ENCODE peak calls at places on chromosomes 3 and 15, in six cellular contexts. C, V, N, I, S and W are unnamed samples.
A peak's percentile ranks its signal among the peaks of the same experiment; 100 is the strongest.

GRCh38 chr3:94101860-94102259 is 39.0 kb downstream of the NSUN3 start:
- DNase-seq in C (no peak), V (no peak), N (peak; percentile 15), I (no peak), S (peak; percentile 8), W (no peak)

GRCh38 chr3:113746955-113747718 is at the start of gene ATP6V1A:
- DNase-seq in C (no peak), V (peak; percentile 81), N (no peak), I (peak; percentile 11), S (peak; percentile 51), W (no peak)

GRCh38 chr15:41125063-41125669 is 9.1 kb upstream of the INO80 start:
- DNase-seq in C (no peak), V (peak; percentile 8), N (no peak), I (peak; percentile 60), S (no peak), W (no peak)

GRCh38 chr3:62363275-62363674 is 10.1 kb downstream of the FEZF2 start:
- DNase-seq in C (no peak), V (no peak), N (no peak), I (no peak), S (no peak), W (peak; percentile 28)

GRCh38 chr3:47370887-47371697 is 9.7 kb upstream of the PTPN23 start:
- DNase-seq in C (no peak), V (peak; percentile 42), N (no peak), I (no peak), S (no peak), W (no peak)

GRCh38 chr15:58472821-58473581 is 41.2 kb downstream of the LIPC start:
- DNase-seq in C (peak; percentile 48), V (no peak), N (no peak), I (no peak), S (peak; percentile 59), W (no peak)

GRCh38 chr15:95558131-95558530 is 772.4 kb upstream of the NR2F2 start:
- DNase-seq in C (peak; percentile 22), V (no peak), N (peak; percentile 15), I (no peak), S (peak; percentile 70), W (peak; percentile 7)

GRCh38 chr15:66503780-66504562 is 684 bp downstream of the RPL4 start:
- DNase-seq in C (no peak), V (no peak), N (no peak), I (no peak), S (peak; percentile 24), W (no peak)

GRCh38 chr15:99590913-99591646 is 25.3 kb downstream of the MEF2A start:
- DNase-seq in C (no peak), V (no peak), N (no peak), I (no peak), S (no peak), W (no peak)
- H4K20me1 ChIP-seq in C (peaks cover 79% of the 10 kb centered on the region), V (peaks cover 40% of the 10 kb centered on the region), N (peaks cover 1% of the 10 kb centered on the region), I (peaks cover 4% of the 10 kb centered on the region), S (peaks cover 12% of the 10 kb centered on the region), W (no peaks in the 10 kb centered on the region)

DNA sequence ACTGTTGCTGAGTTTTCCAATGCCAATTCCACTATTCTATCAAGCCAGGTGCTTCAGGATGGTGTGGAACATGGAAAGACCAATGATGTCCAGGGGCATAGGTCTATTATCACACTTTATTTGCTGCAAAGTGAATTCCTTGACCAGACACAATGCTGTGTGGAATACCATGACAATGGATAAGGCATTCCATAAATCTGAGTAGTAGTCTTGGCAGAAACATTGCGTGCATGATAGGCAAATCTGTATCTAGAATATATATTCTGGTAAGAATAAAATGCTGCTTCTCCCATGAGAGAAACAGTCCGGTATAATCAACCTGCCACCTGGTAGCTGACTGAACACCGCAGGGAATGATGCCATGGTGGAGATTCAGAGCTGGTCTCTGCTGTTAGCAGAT is 70.0 kb upstream of the ALDH1A3 start:
- DNase-seq in C (peak; percentile 6), V (no peak), N (no peak), I (no peak), S (no peak), W (no peak)
- TF ChIP-seq CTCF in C (no peak), V (no peak), N (no peak), I (no peak), S (no peak), W (no peak)

DNA sequence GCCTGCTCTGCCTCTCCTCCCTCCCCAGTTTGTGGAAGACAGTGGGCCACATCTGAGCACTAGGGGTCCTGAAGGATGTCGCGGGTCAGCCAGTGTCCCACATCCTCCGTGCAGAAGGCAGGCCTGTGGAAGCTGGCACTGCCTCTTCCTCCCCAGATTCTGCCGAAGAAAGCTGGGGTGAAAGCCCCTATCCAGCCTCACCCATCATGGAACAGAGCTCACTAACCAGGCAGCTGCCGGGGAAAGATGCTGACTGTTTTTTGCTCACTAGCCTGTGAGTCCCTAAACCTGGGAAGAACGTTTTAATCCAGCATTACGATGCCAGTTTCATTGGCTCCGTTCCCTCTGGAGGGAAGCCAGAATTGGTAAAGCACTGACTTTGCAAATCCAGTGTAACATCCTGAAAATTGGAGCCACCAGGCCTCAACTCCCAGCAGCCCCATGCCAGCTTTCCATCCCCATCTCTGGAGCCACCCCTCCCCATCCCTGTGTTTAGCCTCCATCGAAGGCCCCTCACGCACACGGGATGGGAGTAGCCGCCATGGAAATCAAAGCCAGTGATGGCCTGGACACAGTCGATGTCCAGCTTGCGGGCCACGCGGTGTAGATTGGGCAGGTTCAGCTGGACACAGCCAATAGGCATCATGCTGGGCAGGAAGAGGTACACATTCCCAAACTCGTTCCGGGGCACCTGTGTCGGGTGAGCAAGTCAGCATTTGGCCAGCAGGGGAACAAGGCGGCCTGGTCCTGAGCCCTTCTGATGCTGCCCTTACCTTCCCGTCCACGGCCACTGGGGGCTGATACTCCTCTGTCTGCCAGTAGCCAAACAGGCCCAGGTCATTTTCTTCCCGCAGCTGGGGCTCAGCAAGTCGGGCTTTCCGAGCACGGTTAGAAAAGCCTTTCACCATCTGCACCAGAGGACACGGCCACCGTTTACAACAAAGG is 23.5 kb downstream of the TMEM43 start:
- DNase-seq in C (no peak), V (no peak), N (no peak), I (peak; percentile 16), S (no peak), W (no peak)
- H3K27ac ChIP-seq in C (no peak overlapping the region), V (no peak overlapping the region), N (no peak overlapping the region), I (no peak overlapping the region), S (no peak overlapping the region), W (no peak overlapping the region)

DNA sequence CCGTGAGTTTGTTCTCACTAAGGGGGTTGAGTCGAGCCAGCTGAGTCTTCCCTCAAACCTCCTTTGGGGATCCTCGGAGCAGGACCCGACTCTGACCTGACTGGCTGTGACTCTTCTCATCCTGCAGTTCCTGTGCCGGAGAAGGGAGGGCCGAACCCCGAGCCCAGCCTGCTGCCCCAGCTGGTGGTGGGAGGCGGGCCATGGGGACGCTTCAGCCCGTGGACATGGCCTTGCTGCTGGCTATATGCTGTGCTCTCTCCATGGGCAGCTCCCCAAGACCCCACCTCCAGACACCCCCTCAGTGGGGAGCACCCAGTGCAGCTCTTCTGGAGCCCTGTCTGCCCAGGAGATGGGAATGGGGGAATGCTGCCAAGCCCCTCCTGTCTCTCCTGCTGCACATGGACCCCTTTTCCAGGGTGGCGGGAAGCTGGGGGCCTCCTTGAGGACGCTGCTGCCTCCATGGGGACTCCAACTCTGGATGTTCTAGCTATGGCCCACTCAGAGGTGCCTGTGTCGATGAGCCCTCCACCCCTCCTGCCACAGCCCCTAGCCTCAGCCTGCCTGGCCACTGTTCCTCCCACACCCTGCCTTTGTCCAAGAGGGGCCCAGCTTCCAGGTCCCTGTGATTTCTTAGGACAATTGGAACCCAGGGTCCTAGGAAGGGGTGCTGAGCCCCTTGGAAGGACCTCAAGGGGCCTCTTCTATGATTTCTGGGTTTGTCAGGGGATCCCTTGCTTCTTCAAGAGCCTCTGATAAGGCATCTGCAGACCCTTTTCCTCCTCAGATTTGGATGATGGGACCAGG is 12.8 kb downstream of the C15orf39 start:
- DNase-seq in C (no peak), V (no peak), N (no peak), I (no peak), S (no peak), W (no peak)
- H4K20me1 ChIP-seq in C (peaks cover 41% of the 10 kb centered on the region), V (peaks cover 48% of the 10 kb centered on the region), N (peaks cover 2% of the 10 kb centered on the region), I (peaks cover 45% of the 10 kb centered on the region), S (peaks cover 4% of the 10 kb centered on the region), W (peaks cover 28% of the 10 kb centered on the region)

DNA sequence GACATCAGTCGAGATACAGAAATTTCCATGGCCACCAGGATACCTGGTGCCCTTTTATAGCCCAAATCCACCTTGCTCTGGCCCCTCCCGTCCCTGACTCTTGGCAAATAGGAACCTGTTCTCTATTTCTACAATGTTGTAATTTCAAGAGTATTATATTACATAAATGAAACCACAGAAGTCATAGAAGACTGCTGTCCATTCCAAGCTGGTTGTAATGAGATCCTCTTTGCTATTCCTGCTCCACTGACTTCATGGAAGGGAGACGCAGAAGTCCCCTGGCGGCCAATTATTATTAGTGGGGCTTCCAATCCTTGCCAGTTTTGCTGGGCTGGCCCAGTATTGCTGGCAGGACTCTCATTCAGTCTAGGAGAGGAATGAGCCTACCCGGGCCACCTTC is 26.6 kb downstream of the DCP1A start:
- DNase-seq in C (no peak), V (no peak), N (peak; percentile 39), I (no peak), S (no peak), W (no peak)
- TF ChIP-seq CTCF in C (no peak), V (no peak), N (no peak), I (no peak), S (no peak), W (no peak)